ENCODE peak calls at places on chromosomes 13 and 19, in ten cellular contexts. J is HCT116; V is upper lobe of right lung; G is IMR-90; W is CD8-positive, alpha-beta T cell; B is thoracic aorta; S is pancreas; U is fibroblast of lung; C is esophagus muscularis mucosa; L is endodermal cell. A is an unnamed sample.
A peak's percentile ranks its signal among the peaks of the same experiment; 100 is the strongest.

GRCh38 chr19:46990998-46991676 is 28.5 kb upstream of the NPAS1 start:
- DNase-seq in C (peak; percentile 94), J (peak; percentile 48), S (peak; percentile 87), L (peak; percentile 95), B (no peak), U (peak; percentile 70), V (peak; percentile 84), G (peak; percentile 81), W (peak; percentile 37), A (peak; percentile 78)

GRCh38 chr13:36919206-36919832 is 719 bp downstream of the SMAD9 start:
- DNase-seq in W (no peak), G (peak; percentile 17), L (peak; percentile 79), J (no peak), S (peak; percentile 73), B (peak; percentile 5), C (no peak), V (peak; percentile 76), U (peak; percentile 37), A (peak; percentile 8)

GRCh38 chr19:44607049-44607448 is 6.3 kb upstream of the IGSF23 start:
- DNase-seq in G (peak; percentile 62), J (no peak), C (no peak), W (peak; percentile 2), S (no peak), V (no peak), L (no peak), U (peak; percentile 41), B (no peak), A (peak; percentile 82)

GRCh38 chr13:38759390-38759789 is 72.5 kb downstream of the FREM2 start:
- DNase-seq in W (no peak), S (no peak), J (no peak), U (no peak), L (no peak), B (no peak), G (no peak), C (no peak), V (no peak), A (no peak)

GRCh38 chr19:10260141-10260584 is 8.1 kb downstream of the MRPL4 start:
- DNase-seq in L (no peak), U (peak; percentile 62), V (peak; percentile 93), S (no peak), B (no peak), J (peak; percentile 23), C (no peak), W (no peak), G (no peak), A (peak; percentile 56)

GRCh38 chr13:109628251-109628699 is 158.1 kb downstream of the IRS2 start:
- DNase-seq in V (no peak), W (no peak), B (no peak), J (no peak), U (peak; percentile 88), C (no peak), S (no peak), L (no peak), G (peak; percentile 61), A (peak; percentile 85)

GRCh38 chr19:55647732-55648656 is at the start of gene CCDC106:
- DNase-seq in U (peak; percentile 86), B (no peak), G (peak; percentile 68), J (no peak), L (peak; percentile 91), S (peak; percentile 88), W (peak; percentile 32), V (peak; percentile 86), C (no peak), A (peak; percentile 68)

GRCh38 chr19:1291761-1292418 is 6.2 kb downstream of the EFNA2 start:
- DNase-seq in U (no peak), S (peak; percentile 45), B (no peak), W (no peak), C (no peak), V (no peak), J (no peak), G (no peak), L (no peak), A (no peak)

GRCh38 chr13:42781362-42781761 is at the start of gene FAM216B:
- DNase-seq in S (no peak), B (no peak), C (no peak), G (peak; percentile 39), V (no peak), J (no peak), L (no peak), U (no peak), W (no peak), A (no peak)

GRCh38 chr19:47507031-47507430 is 7.8 kb downstream of the NAPA start:
- DNase-seq in S (peak; percentile 66), B (no peak), W (no peak), G (no peak), L (no peak), C (no peak), J (no peak), U (no peak), V (no peak), A (no peak)

GRCh38 chr19:55000761-55001160 is 34.6 kb downstream of the NLRP2 start:
- DNase-seq in V (no peak), L (no peak), G (no peak), C (no peak), J (no peak), W (no peak), S (no peak), U (no peak), B (no peak), A (no peak)

GRCh38 chr13:77751513-77752456 is 54.3 kb downstream of the SLAIN1 start:
- DNase-seq in U (peak; percentile 29), W (peak; percentile 13), S (no peak), G (peak; percentile 37), V (no peak), J (peak; percentile 6), C (no peak), B (no peak), L (peak; percentile 68), A (peak; percentile 66)

GRCh38 chr19:47232422-47233211 is 1.6 kb upstream of the BBC3 start:
- DNase-seq in U (peak; percentile 79), S (no peak), G (peak; percentile 82), C (no peak), L (peak; percentile 42), J (no peak), B (no peak), V (no peak), W (no peak), A (peak; percentile 45)

GRCh38 chr13:42355118-42355840 is 83.3 kb downstream of the AKAP11 start:
- DNase-seq in L (no peak), U (peak; percentile 9), C (peak; percentile 62), V (no peak), B (no peak), J (no peak), S (no peak), W (peak; percentile 37), G (no peak), A (no peak)

GRCh38 chr19:49613374-49613773 is 22.4 kb downstream of the PRR12 start:
- DNase-seq in S (no peak), V (no peak), C (no peak), G (no peak), W (no peak), L (no peak), J (no peak), U (no peak), B (no peak), A (peak; percentile 63)

GRCh38 chr19:45173816-45174215 is 4.2 kb downstream of the TRAPPC6A start:
- DNase-seq in U (peak; percentile 86), C (no peak), B (no peak), V (no peak), W (no peak), S (no peak), G (peak; percentile 79), J (no peak), L (no peak), A (no peak)

GRCh38 chr19:43562698-43563241 is 12.6 kb downstream of the XRCC1 start:
- DNase-seq in U (peak; percentile 92), V (peak; percentile 89), B (peak; percentile 14), L (no peak), S (no peak), W (peak; percentile 70), J (no peak), G (peak; percentile 76), C (peak; percentile 95), A (peak; percentile 71)

GRCh38 chr13:75550159-75550567 is 572 bp downstream of the UCHL3 start:
- DNase-seq in J (peak; percentile 56), U (peak; percentile 90), V (no peak), L (no peak), S (no peak), W (no peak), G (peak; percentile 87), B (peak; percentile 18), C (no peak), A (peak; percentile 75)

GRCh38 chr19:28556371-28556770 is 656.6 kb downstream of the UQCRFS1 start:
- DNase-seq in B (no peak), J (no peak), L (peak; percentile 13), S (no peak), G (no peak), U (no peak), V (no peak), C (peak; percentile 87), W (no peak), A (no peak)

GRCh38 chr13:22451345-22451744 is 729.4 kb upstream of the SGCG start:
- DNase-seq in W (no peak), L (no peak), U (no peak), V (no peak), C (no peak), S (no peak), B (no peak), J (no peak), G (no peak), A (no peak)
- H3K27me3 ChIP-seq in W (no peaks in the 10 kb centered on the region), L (no peaks in the 10 kb centered on the region), U (no peaks in the 10 kb centered on the region), V (no peaks in the 10 kb centered on the region), C (no peaks in the 10 kb centered on the region), S (peaks cover 5% of the 10 kb centered on the region), B (no peaks in the 10 kb centered on the region), J (no peaks in the 10 kb centered on the region), G (no peaks in the 10 kb centered on the region), A (no peaks in the 10 kb centered on the region)

DNA sequence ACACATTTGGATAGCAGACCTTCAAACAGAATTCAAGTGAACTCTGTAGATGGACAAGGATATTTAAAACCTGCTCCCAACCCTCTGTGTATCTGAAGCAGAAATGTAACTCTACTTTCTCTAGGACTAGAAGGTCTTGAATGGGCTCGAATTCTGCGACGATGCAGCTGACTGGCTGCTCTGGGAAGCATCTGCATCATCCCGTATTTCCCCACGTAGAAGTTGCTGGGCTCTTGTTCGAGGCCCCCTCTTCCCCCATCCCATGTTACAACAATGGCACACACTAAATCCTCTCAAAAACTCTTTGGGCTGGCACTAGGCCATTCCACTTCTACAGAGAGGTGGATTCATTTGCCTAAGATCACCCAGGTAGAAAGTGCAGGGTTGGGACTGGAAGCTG is 15.0 kb downstream of the C19orf81 start:
- DNase-seq in U (no peak), G (no peak), C (no peak), S (no peak), W (no peak), J (no peak), V (no peak), L (no peak), B (no peak), A (no peak)
- H3K27me3 ChIP-seq in U (peaks cover 12% of the 10 kb centered on the region), G (peaks cover 45% of the 10 kb centered on the region), C (peaks cover 46% of the 10 kb centered on the region), S (peaks cover 9% of the 10 kb centered on the region), W (peaks cover 9% of the 10 kb centered on the region), J (no peaks in the 10 kb centered on the region), V (peaks cover 59% of the 10 kb centered on the region), L (peaks cover 18% of the 10 kb centered on the region), B (no peaks in the 10 kb centered on the region), A (peaks cover 24% of the 10 kb centered on the region)

GRCh38 chr19:41994994-41995958 is 1.2 kb upstream of the ATP1A3 start:
- DNase-seq in C (no peak), J (no peak), B (no peak), W (no peak), L (no peak), U (no peak), G (no peak), S (no peak), V (no peak), A (no peak)
- H3K27me3 ChIP-seq in C (peaks cover 44% of the 10 kb centered on the region), J (peaks cover 18% of the 10 kb centered on the region), B (peaks cover 6% of the 10 kb centered on the region), W (peaks cover 32% of the 10 kb centered on the region), L (peaks cover 75% of the 10 kb centered on the region), U (peaks cover 31% of the 10 kb centered on the region), G (peaks cover 74% of the 10 kb centered on the region), S (peaks cover 2% of the 10 kb centered on the region), V (peaks cover 75% of the 10 kb centered on the region), A (peaks cover 19% of the 10 kb centered on the region)

GRCh38 chr19:2982983-2983350 is 5.6 kb downstream of the TLE6 start:
- DNase-seq in W (no peak), V (peak; percentile 88), G (peak; percentile 68), L (peak; percentile 59), U (peak; percentile 84), C (peak; percentile 95), J (no peak), B (peak; percentile 92), S (peak; percentile 96), A (peak; percentile 6)
- H3K27me3 ChIP-seq in W (no peaks in the 10 kb centered on the region), V (no peaks in the 10 kb centered on the region), G (peaks cover 13% of the 10 kb centered on the region), L (no peaks in the 10 kb centered on the region), U (peaks cover 7% of the 10 kb centered on the region), C (no peaks in the 10 kb centered on the region), J (no peaks in the 10 kb centered on the region), B (no peaks in the 10 kb centered on the region), S (no peaks in the 10 kb centered on the region), A (no peaks in the 10 kb centered on the region)

A was measured in PC-3.